ENCODE peak calls at places on chromosomes 3 and 15, in eight cellular contexts. One of them, this sample, is unnamed.
A peak's percentile ranks its signal among the peaks of the same experiment; 100 is the strongest.

GRCh38 chr3:45035441-45036301 is 9.6 kb downstream of the CLEC3B start:
- DNase-seq in stomach: no peak
- DNase-seq in sigmoid colon: peak; percentile 79
- DNase-seq in upper lobe of left lung: peak; percentile 88
- DNase-seq in GM12878: no peak
- DNase-seq in HepG2: no peak
- DNase-seq in H1: no peak
- DNase-seq in SK-N-SH: peak; percentile 55
- DNase-seq in this sample: no peak

GRCh38 chr3:195875482-195876236 is 32.7 kb downstream of the TNK2 start:
- DNase-seq in sigmoid colon: no peak
- DNase-seq in upper lobe of left lung: peak; percentile 66
- DNase-seq in SK-N-SH: no peak
- DNase-seq in stomach: no peak
- DNase-seq in H1: no peak
- DNase-seq in GM12878: no peak
- DNase-seq in HepG2: no peak
- DNase-seq in this sample: no peak

GRCh38 chr3:18119866-18120265 is 305.3 kb downstream of the SATB1 start:
- DNase-seq in GM12878: no peak
- DNase-seq in stomach: no peak
- DNase-seq in upper lobe of left lung: no peak
- DNase-seq in sigmoid colon: no peak
- DNase-seq in H1: no peak
- DNase-seq in HepG2: no peak
- DNase-seq in SK-N-SH: no peak
- DNase-seq in this sample: no peak

GRCh38 chr3:97301114-97301513 is 463.4 kb upstream of the ARL6 start:
- DNase-seq in GM12878: no peak
- DNase-seq in stomach: no peak
- DNase-seq in HepG2: no peak
- DNase-seq in upper lobe of left lung: no peak
- DNase-seq in SK-N-SH: no peak
- DNase-seq in sigmoid colon: no peak
- DNase-seq in H1: no peak
- DNase-seq in this sample: no peak

GRCh38 chr3:71910107-71910506 is 125.2 kb upstream of the PROK2 start:
- DNase-seq in upper lobe of left lung: no peak
- DNase-seq in GM12878: no peak
- DNase-seq in H1: no peak
- DNase-seq in SK-N-SH: no peak
- DNase-seq in sigmoid colon: no peak
- DNase-seq in HepG2: no peak
- DNase-seq in stomach: no peak
- DNase-seq in this sample: no peak

GRCh38 chr15:69896606-69897005 is 201.1 kb downstream of the TLE3 start:
- DNase-seq in H1: no peak
- DNase-seq in GM12878: no peak
- DNase-seq in HepG2: no peak
- DNase-seq in sigmoid colon: no peak
- DNase-seq in SK-N-SH: no peak
- DNase-seq in stomach: no peak
- DNase-seq in upper lobe of left lung: no peak
- DNase-seq in this sample: no peak

GRCh38 chr15:73283341-73283962 is 85.3 kb downstream of the HCN4 start:
- DNase-seq in upper lobe of left lung: no peak
- DNase-seq in H1: no peak
- DNase-seq in HepG2: no peak
- DNase-seq in stomach: no peak
- DNase-seq in SK-N-SH: no peak
- DNase-seq in sigmoid colon: no peak
- DNase-seq in GM12878: no peak
- DNase-seq in this sample: no peak

GRCh38 chr15:48563944-48564343 is 81.6 kb downstream of the FBN1 start:
- DNase-seq in GM12878: no peak
- DNase-seq in upper lobe of left lung: no peak
- DNase-seq in H1: no peak
- DNase-seq in HepG2: no peak
- DNase-seq in SK-N-SH: no peak
- DNase-seq in sigmoid colon: no peak
- DNase-seq in stomach: no peak
- DNase-seq in this sample: no peak

GRCh38 chr15:38487383-38487782 is 33.5 kb downstream of the FAM98B start:
- DNase-seq in GM12878: no peak
- DNase-seq in HepG2: no peak
- DNase-seq in SK-N-SH: no peak
- DNase-seq in stomach: no peak
- DNase-seq in upper lobe of left lung: no peak
- DNase-seq in H1: no peak
- DNase-seq in sigmoid colon: no peak
- DNase-seq in this sample: no peak

GRCh38 chr3:110971010-110971585 is 100.5 kb upstream of the NECTIN3 start:
- DNase-seq in H1: no peak
- DNase-seq in upper lobe of left lung: no peak
- DNase-seq in GM12878: no peak
- DNase-seq in sigmoid colon: no peak
- DNase-seq in HepG2: no peak
- DNase-seq in stomach: no peak
- DNase-seq in SK-N-SH: no peak
- DNase-seq in this sample: no peak

DNA sequence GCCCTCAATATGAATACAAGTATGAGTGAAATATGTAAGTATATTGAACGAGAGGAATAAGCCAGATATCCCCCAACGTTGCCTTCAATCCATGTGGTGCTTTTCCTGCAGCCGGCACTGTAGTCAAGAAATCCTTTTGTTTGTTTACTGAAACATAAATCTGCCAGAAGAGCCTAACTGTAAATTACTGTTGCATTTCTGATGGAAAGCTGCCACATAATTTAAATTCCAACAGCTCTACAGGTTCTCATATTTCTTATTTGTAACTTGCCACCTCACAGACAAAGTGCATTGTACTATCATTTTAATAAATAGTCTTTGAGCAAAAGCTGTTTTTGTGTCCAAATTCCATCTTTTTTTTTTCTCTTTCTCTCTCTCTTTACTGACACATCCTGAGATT is 314.1 kb downstream of the KBTBD8 start:
- DNase-seq in upper lobe of left lung: no peak
- DNase-seq in H1: no peak
- DNase-seq in sigmoid colon: no peak
- DNase-seq in SK-N-SH: no peak
- DNase-seq in GM12878: no peak
- DNase-seq in HepG2: no peak
- DNase-seq in stomach: no peak
- DNase-seq in this sample: no peak
- TF ChIP-seq EP300 in upper lobe of left lung: no peak
- TF ChIP-seq EP300 in H1: no peak
- TF ChIP-seq EP300 in sigmoid colon: no peak
- TF ChIP-seq EP300 in SK-N-SH: no peak
- TF ChIP-seq EP300 in GM12878: no peak
- TF ChIP-seq EP300 in HepG2: no peak
- TF ChIP-seq EP300 in stomach: no peak
- TF ChIP-seq EP300 in this sample: no peak

DNA sequence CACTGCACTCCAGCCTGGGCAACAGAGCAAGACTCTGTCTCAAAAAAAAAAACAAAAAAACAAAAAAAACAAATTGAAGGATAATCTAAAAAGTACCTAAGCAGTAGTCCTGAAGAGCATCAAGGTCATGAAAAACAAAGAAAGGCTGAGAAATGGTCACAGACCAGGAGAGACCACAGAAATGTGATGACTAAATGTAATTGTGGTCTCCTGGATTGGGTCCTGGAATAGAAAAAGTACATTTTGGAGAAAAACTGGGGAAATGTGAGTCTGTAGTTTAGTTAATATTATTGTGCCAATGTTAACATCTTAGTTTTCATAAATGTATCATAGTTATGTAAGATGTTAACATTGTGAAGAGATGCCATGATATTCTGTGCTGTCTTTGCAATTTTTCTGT is 267.5 kb upstream of the NR2E3 start:
- DNase-seq in GM12878: no peak
- DNase-seq in sigmoid colon: no peak
- DNase-seq in H1: no peak
- DNase-seq in stomach: no peak
- DNase-seq in HepG2: no peak
- DNase-seq in upper lobe of left lung: no peak
- DNase-seq in SK-N-SH: no peak
- DNase-seq in this sample: no peak
- TF ChIP-seq POLR2AphosphoS5 in GM12878: no peak
- TF ChIP-seq POLR2AphosphoS5 in sigmoid colon: no peak
- TF ChIP-seq POLR2AphosphoS5 in H1: no peak
- TF ChIP-seq POLR2AphosphoS5 in stomach: no peak
- TF ChIP-seq POLR2AphosphoS5 in HepG2: no peak
- TF ChIP-seq POLR2AphosphoS5 in upper lobe of left lung: no peak
- TF ChIP-seq POLR2AphosphoS5 in SK-N-SH: no peak
- TF ChIP-seq POLR2AphosphoS5 in this sample: no peak

GRCh38 chr15:27762471-27762870 is 336.6 kb downstream of the OCA2 start:
- DNase-seq in GM12878: no peak
- DNase-seq in stomach: no peak
- DNase-seq in SK-N-SH: no peak
- DNase-seq in HepG2: no peak
- DNase-seq in H1: no peak
- DNase-seq in sigmoid colon: no peak
- DNase-seq in upper lobe of left lung: no peak
- DNase-seq in this sample: no peak
- TF ChIP-seq EP300 in GM12878: no peak
- TF ChIP-seq EP300 in stomach: no peak
- TF ChIP-seq EP300 in SK-N-SH: no peak
- TF ChIP-seq EP300 in HepG2: no peak
- TF ChIP-seq EP300 in H1: no peak
- TF ChIP-seq EP300 in sigmoid colon: no peak
- TF ChIP-seq EP300 in upper lobe of left lung: no peak
- TF ChIP-seq EP300 in this sample: no peak

DNA sequence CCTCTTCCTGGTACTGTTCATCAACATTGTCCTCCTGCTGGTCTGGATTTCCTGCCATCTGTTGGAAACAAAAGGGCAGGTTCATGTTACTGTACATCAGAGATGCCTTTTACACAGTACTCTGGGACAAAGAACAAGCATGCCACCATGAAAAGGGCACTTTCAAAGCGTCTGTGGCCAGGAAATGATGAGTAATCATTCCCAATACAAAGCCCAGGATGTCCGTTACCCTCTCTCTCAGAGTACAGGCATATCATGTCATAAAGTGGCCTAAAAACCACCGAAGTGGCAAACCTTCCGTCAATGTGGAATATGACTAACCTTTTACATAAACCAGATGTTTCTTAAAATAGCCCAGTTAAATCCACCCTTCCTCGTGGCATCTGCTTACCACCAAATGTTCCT is 71.2 kb downstream of the GOLIM4 start:
- DNase-seq in H1: no peak
- DNase-seq in GM12878: peak; percentile 21
- DNase-seq in sigmoid colon: no peak
- DNase-seq in stomach: no peak
- DNase-seq in HepG2: no peak
- DNase-seq in SK-N-SH: no peak
- DNase-seq in upper lobe of left lung: no peak
- DNase-seq in this sample: no peak
- TF ChIP-seq POLR2AphosphoS5 in H1: no peak
- TF ChIP-seq POLR2AphosphoS5 in GM12878: no peak
- TF ChIP-seq POLR2AphosphoS5 in sigmoid colon: no peak
- TF ChIP-seq POLR2AphosphoS5 in stomach: no peak
- TF ChIP-seq POLR2AphosphoS5 in HepG2: no peak
- TF ChIP-seq POLR2AphosphoS5 in SK-N-SH: peak; percentile 57
- TF ChIP-seq POLR2AphosphoS5 in upper lobe of left lung: no peak
- TF ChIP-seq POLR2AphosphoS5 in this sample: peak; percentile 40

This sample was measured in transverse colon.